ENCODE peak calls at places on chromosome 1, in nine cellular contexts. One of them, this sample, is unnamed.

GRCh38 chr1:47627016-47627415 is 189.2 kb downstream of the FOXD2 start:
- DNase-seq in bronchial epithelial cell: peak; percentile 7
- DNase-seq in stimulated activated naive CD8-positive, alpha-beta T cell treated with anti-CD3 and anti-CD28 coated beads, Interleukin-15, amount 100 ng/mL, for 72 hours: no peak
- DNase-seq in Karpas-422: no peak
- DNase-seq in iris pigment epithelial cell: no peak
- DNase-seq in H1: no peak
- DNase-seq in AG20443: no peak
- DNase-seq in HCT116: no peak
- DNase-seq in GM19239: no peak
- DNase-seq in this sample: no peak

GRCh38 chr1:56780832-56781231 is 38.4 kb downstream of the FYB2 start:
- DNase-seq in bronchial epithelial cell: peak; percentile 7
- DNase-seq in stimulated activated naive CD8-positive, alpha-beta T cell treated with anti-CD3 and anti-CD28 coated beads, Interleukin-15, amount 100 ng/mL, for 72 hours: no peak
- DNase-seq in Karpas-422: no peak
- DNase-seq in iris pigment epithelial cell: no peak
- DNase-seq in H1: no peak
- DNase-seq in AG20443: no peak
- DNase-seq in HCT116: no peak
- DNase-seq in GM19239: no peak
- DNase-seq in this sample: no peak

GRCh38 chr1:80064524-80064923 is 1058.0 kb upstream of the ADGRL4 start:
- DNase-seq in bronchial epithelial cell: peak; percentile 91
- DNase-seq in stimulated activated naive CD8-positive, alpha-beta T cell treated with anti-CD3 and anti-CD28 coated beads, Interleukin-15, amount 100 ng/mL, for 72 hours: no peak
- DNase-seq in Karpas-422: no peak
- DNase-seq in iris pigment epithelial cell: peak; percentile 3
- DNase-seq in H1: no peak
- DNase-seq in AG20443: no peak
- DNase-seq in HCT116: no peak
- DNase-seq in GM19239: no peak
- DNase-seq in this sample: peak; percentile 72

GRCh38 chr1:206589206-206589605 is 23.1 kb downstream of the EIF2D start:
- DNase-seq in bronchial epithelial cell: peak; percentile 82
- DNase-seq in stimulated activated naive CD8-positive, alpha-beta T cell treated with anti-CD3 and anti-CD28 coated beads, Interleukin-15, amount 100 ng/mL, for 72 hours: no peak
- DNase-seq in Karpas-422: no peak
- DNase-seq in iris pigment epithelial cell: peak; percentile 96
- DNase-seq in H1: no peak
- DNase-seq in AG20443: peak; percentile 92
- DNase-seq in HCT116: no peak
- DNase-seq in GM19239: no peak
- DNase-seq in this sample: peak; percentile 92

GRCh38 chr1:13945856-13946255 is 245.9 kb downstream of the PRDM2 start:
- DNase-seq in bronchial epithelial cell: no peak
- DNase-seq in stimulated activated naive CD8-positive, alpha-beta T cell treated with anti-CD3 and anti-CD28 coated beads, Interleukin-15, amount 100 ng/mL, for 72 hours: no peak
- DNase-seq in Karpas-422: no peak
- DNase-seq in iris pigment epithelial cell: no peak
- DNase-seq in H1: no peak
- DNase-seq in AG20443: no peak
- DNase-seq in HCT116: no peak
- DNase-seq in GM19239: no peak
- DNase-seq in this sample: no peak

GRCh38 chr1:9245661-9246060 is 11.1 kb downstream of the H6PD start:
- DNase-seq in bronchial epithelial cell: no peak
- DNase-seq in stimulated activated naive CD8-positive, alpha-beta T cell treated with anti-CD3 and anti-CD28 coated beads, Interleukin-15, amount 100 ng/mL, for 72 hours: no peak
- DNase-seq in Karpas-422: no peak
- DNase-seq in iris pigment epithelial cell: no peak
- DNase-seq in H1: no peak
- DNase-seq in AG20443: no peak
- DNase-seq in HCT116: no peak
- DNase-seq in GM19239: no peak
- DNase-seq in this sample: no peak

GRCh38 chr1:26999440-26999987 is 6.0 kb downstream of the TRNP1 start:
- DNase-seq in bronchial epithelial cell: peak; percentile 95
- DNase-seq in stimulated activated naive CD8-positive, alpha-beta T cell treated with anti-CD3 and anti-CD28 coated beads, Interleukin-15, amount 100 ng/mL, for 72 hours: no peak
- DNase-seq in Karpas-422: no peak
- DNase-seq in iris pigment epithelial cell: peak; percentile 93
- DNase-seq in H1: peak; percentile 94
- DNase-seq in AG20443: peak; percentile 88
- DNase-seq in HCT116: peak; percentile 83
- DNase-seq in GM19239: no peak
- DNase-seq in this sample: peak; percentile 96

GRCh38 chr1:17633654-17634053 is 94.2 kb downstream of the ARHGEF10L start:
- DNase-seq in bronchial epithelial cell: peak; percentile 51
- DNase-seq in stimulated activated naive CD8-positive, alpha-beta T cell treated with anti-CD3 and anti-CD28 coated beads, Interleukin-15, amount 100 ng/mL, for 72 hours: no peak
- DNase-seq in Karpas-422: no peak
- DNase-seq in iris pigment epithelial cell: peak; percentile 51
- DNase-seq in H1: no peak
- DNase-seq in AG20443: peak; percentile 94
- DNase-seq in HCT116: no peak
- DNase-seq in GM19239: no peak
- DNase-seq in this sample: peak; percentile 59

GRCh38 chr1:118992868-118993711 is 4.9 kb upstream of the TBX15 start:
- DNase-seq in bronchial epithelial cell: no peak
- DNase-seq in stimulated activated naive CD8-positive, alpha-beta T cell treated with anti-CD3 and anti-CD28 coated beads, Interleukin-15, amount 100 ng/mL, for 72 hours: no peak
- DNase-seq in Karpas-422: no peak
- DNase-seq in iris pigment epithelial cell: no peak
- DNase-seq in H1: no peak
- DNase-seq in AG20443: no peak
- DNase-seq in HCT116: no peak
- DNase-seq in GM19239: no peak
- DNase-seq in this sample: no peak

GRCh38 chr1:95040032-95040525 is 32.7 kb downstream of the ALG14 start:
- DNase-seq in bronchial epithelial cell: peak; percentile 84
- DNase-seq in stimulated activated naive CD8-positive, alpha-beta T cell treated with anti-CD3 and anti-CD28 coated beads, Interleukin-15, amount 100 ng/mL, for 72 hours: no peak
- DNase-seq in Karpas-422: no peak
- DNase-seq in iris pigment epithelial cell: no peak
- DNase-seq in H1: no peak
- DNase-seq in AG20443: no peak
- DNase-seq in HCT116: no peak
- DNase-seq in GM19239: no peak
- DNase-seq in this sample: peak; percentile 64

GRCh38 chr1:76203132-76203531 is 128.6 kb downstream of the ST6GALNAC3 start:
- DNase-seq in bronchial epithelial cell: no peak
- DNase-seq in stimulated activated naive CD8-positive, alpha-beta T cell treated with anti-CD3 and anti-CD28 coated beads, Interleukin-15, amount 100 ng/mL, for 72 hours: no peak
- DNase-seq in Karpas-422: peak; percentile 93
- DNase-seq in iris pigment epithelial cell: no peak
- DNase-seq in H1: no peak
- DNase-seq in AG20443: no peak
- DNase-seq in HCT116: no peak
- DNase-seq in GM19239: no peak
- DNase-seq in this sample: no peak

GRCh38 chr1:235923466-235924008 is 56.8 kb upstream of the LYST start:
- DNase-seq in bronchial epithelial cell: peak; percentile 77
- DNase-seq in stimulated activated naive CD8-positive, alpha-beta T cell treated with anti-CD3 and anti-CD28 coated beads, Interleukin-15, amount 100 ng/mL, for 72 hours: no peak
- DNase-seq in Karpas-422: no peak
- DNase-seq in iris pigment epithelial cell: no peak
- DNase-seq in H1: no peak
- DNase-seq in AG20443: no peak
- DNase-seq in HCT116: no peak
- DNase-seq in GM19239: no peak
- DNase-seq in this sample: peak; percentile 69

GRCh38 chr1:19273106-19273843 is 15.3 kb downstream of the AKR7A3 start:
- DNase-seq in bronchial epithelial cell: no peak
- DNase-seq in stimulated activated naive CD8-positive, alpha-beta T cell treated with anti-CD3 and anti-CD28 coated beads, Interleukin-15, amount 100 ng/mL, for 72 hours: no peak
- DNase-seq in Karpas-422: no peak
- DNase-seq in iris pigment epithelial cell: no peak
- DNase-seq in H1: no peak
- DNase-seq in AG20443: no peak
- DNase-seq in HCT116: no peak
- DNase-seq in GM19239: no peak
- DNase-seq in this sample: no peak

GRCh38 chr1:117680316-117681002 is 74.6 kb downstream of the TENT5C start:
- DNase-seq in bronchial epithelial cell: no peak
- DNase-seq in stimulated activated naive CD8-positive, alpha-beta T cell treated with anti-CD3 and anti-CD28 coated beads, Interleukin-15, amount 100 ng/mL, for 72 hours: no peak
- DNase-seq in Karpas-422: no peak
- DNase-seq in iris pigment epithelial cell: no peak
- DNase-seq in H1: no peak
- DNase-seq in AG20443: no peak
- DNase-seq in HCT116: no peak
- DNase-seq in GM19239: no peak
- DNase-seq in this sample: no peak

GRCh38 chr1:173118404-173118803 is 67.7 kb upstream of the TNFSF18 start:
- DNase-seq in bronchial epithelial cell: no peak
- DNase-seq in stimulated activated naive CD8-positive, alpha-beta T cell treated with anti-CD3 and anti-CD28 coated beads, Interleukin-15, amount 100 ng/mL, for 72 hours: no peak
- DNase-seq in Karpas-422: no peak
- DNase-seq in iris pigment epithelial cell: no peak
- DNase-seq in H1: no peak
- DNase-seq in AG20443: no peak
- DNase-seq in HCT116: no peak
- DNase-seq in GM19239: no peak
- DNase-seq in this sample: no peak

GRCh38 chr1:172497230-172497629 is 35.7 kb upstream of the SUCO start:
- DNase-seq in bronchial epithelial cell: peak; percentile 61
- DNase-seq in stimulated activated naive CD8-positive, alpha-beta T cell treated with anti-CD3 and anti-CD28 coated beads, Interleukin-15, amount 100 ng/mL, for 72 hours: no peak
- DNase-seq in Karpas-422: no peak
- DNase-seq in iris pigment epithelial cell: peak; percentile 60
- DNase-seq in H1: peak; percentile 23
- DNase-seq in AG20443: peak; percentile 55
- DNase-seq in HCT116: no peak
- DNase-seq in GM19239: no peak
- DNase-seq in this sample: peak; percentile 78

GRCh38 chr1:92599184-92599583 is 112.5 kb upstream of the GFI1 start:
- DNase-seq in bronchial epithelial cell: peak; percentile 32
- DNase-seq in stimulated activated naive CD8-positive, alpha-beta T cell treated with anti-CD3 and anti-CD28 coated beads, Interleukin-15, amount 100 ng/mL, for 72 hours: no peak
- DNase-seq in Karpas-422: peak; percentile 65
- DNase-seq in iris pigment epithelial cell: peak; percentile 52
- DNase-seq in H1: no peak
- DNase-seq in AG20443: peak; percentile 20
- DNase-seq in HCT116: peak; percentile 23
- DNase-seq in GM19239: no peak
- DNase-seq in this sample: peak; percentile 56

GRCh38 chr1:33003657-33004056 is 33.0 kb downstream of the AK2 start:
- DNase-seq in bronchial epithelial cell: no peak
- DNase-seq in stimulated activated naive CD8-positive, alpha-beta T cell treated with anti-CD3 and anti-CD28 coated beads, Interleukin-15, amount 100 ng/mL, for 72 hours: no peak
- DNase-seq in Karpas-422: no peak
- DNase-seq in iris pigment epithelial cell: no peak
- DNase-seq in H1: no peak
- DNase-seq in AG20443: no peak
- DNase-seq in HCT116: no peak
- DNase-seq in GM19239: no peak
- DNase-seq in this sample: no peak

GRCh38 chr1:99650021-99650420 is 4.1 kb downstream of the PALMD start:
- DNase-seq in bronchial epithelial cell: peak; percentile 29
- DNase-seq in stimulated activated naive CD8-positive, alpha-beta T cell treated with anti-CD3 and anti-CD28 coated beads, Interleukin-15, amount 100 ng/mL, for 72 hours: no peak
- DNase-seq in Karpas-422: no peak
- DNase-seq in iris pigment epithelial cell: no peak
- DNase-seq in H1: no peak
- DNase-seq in AG20443: no peak
- DNase-seq in HCT116: no peak
- DNase-seq in GM19239: no peak
- DNase-seq in this sample: no peak

GRCh38 chr1:245370905-245371581 is 216.3 kb downstream of the KIF26B start:
- DNase-seq in bronchial epithelial cell: no peak
- DNase-seq in stimulated activated naive CD8-positive, alpha-beta T cell treated with anti-CD3 and anti-CD28 coated beads, Interleukin-15, amount 100 ng/mL, for 72 hours: no peak
- DNase-seq in Karpas-422: no peak
- DNase-seq in iris pigment epithelial cell: no peak
- DNase-seq in H1: no peak
- DNase-seq in AG20443: no peak
- DNase-seq in HCT116: no peak
- DNase-seq in GM19239: no peak
- DNase-seq in this sample: no peak

GRCh38 chr1:151710187-151710586 is 6.4 kb downstream of the CELF3 start:
- DNase-seq in bronchial epithelial cell: peak; percentile 17
- DNase-seq in stimulated activated naive CD8-positive, alpha-beta T cell treated with anti-CD3 and anti-CD28 coated beads, Interleukin-15, amount 100 ng/mL, for 72 hours: no peak
- DNase-seq in Karpas-422: peak; percentile 78
- DNase-seq in iris pigment epithelial cell: peak; percentile 52
- DNase-seq in H1: no peak
- DNase-seq in AG20443: peak; percentile 57
- DNase-seq in HCT116: no peak
- DNase-seq in GM19239: no peak
- DNase-seq in this sample: no peak

GRCh38 chr1:10338611-10339010 is 60.3 kb upstream of the PGD start:
- DNase-seq in bronchial epithelial cell: no peak
- DNase-seq in stimulated activated naive CD8-positive, alpha-beta T cell treated with anti-CD3 and anti-CD28 coated beads, Interleukin-15, amount 100 ng/mL, for 72 hours: no peak
- DNase-seq in Karpas-422: no peak
- DNase-seq in iris pigment epithelial cell: no peak
- DNase-seq in H1: no peak
- DNase-seq in AG20443: no peak
- DNase-seq in HCT116: no peak
- DNase-seq in GM19239: no peak
- DNase-seq in this sample: no peak

GRCh38 chr1:229661897-229662296 is 35.9 kb downstream of the URB2 start:
- DNase-seq in bronchial epithelial cell: no peak
- DNase-seq in stimulated activated naive CD8-positive, alpha-beta T cell treated with anti-CD3 and anti-CD28 coated beads, Interleukin-15, amount 100 ng/mL, for 72 hours: no peak
- DNase-seq in Karpas-422: peak; percentile 24
- DNase-seq in iris pigment epithelial cell: no peak
- DNase-seq in H1: no peak
- DNase-seq in AG20443: no peak
- DNase-seq in HCT116: no peak
- DNase-seq in GM19239: no peak
- DNase-seq in this sample: no peak

GRCh38 chr1:23793018-23793781 is 2.3 kb downstream of the LYPLA2 start:
- DNase-seq in bronchial epithelial cell: peak; percentile 48
- DNase-seq in stimulated activated naive CD8-positive, alpha-beta T cell treated with anti-CD3 and anti-CD28 coated beads, Interleukin-15, amount 100 ng/mL, for 72 hours: no peak
- DNase-seq in Karpas-422: no peak
- DNase-seq in iris pigment epithelial cell: peak; percentile 43
- DNase-seq in H1: no peak
- DNase-seq in AG20443: peak; percentile 62
- DNase-seq in HCT116: no peak
- DNase-seq in GM19239: no peak
- DNase-seq in this sample: no peak

GRCh38 chr1:53066433-53066832 is 4.4 kb downstream of the PODN start:
- DNase-seq in bronchial epithelial cell: no peak
- DNase-seq in stimulated activated naive CD8-positive, alpha-beta T cell treated with anti-CD3 and anti-CD28 coated beads, Interleukin-15, amount 100 ng/mL, for 72 hours: no peak
- DNase-seq in Karpas-422: no peak
- DNase-seq in iris pigment epithelial cell: no peak
- DNase-seq in H1: no peak
- DNase-seq in AG20443: peak; percentile 3
- DNase-seq in HCT116: no peak
- DNase-seq in GM19239: no peak
- DNase-seq in this sample: no peak

GRCh38 chr1:197633447-197634039 is 141.7 kb downstream of the DENND1B start:
- DNase-seq in bronchial epithelial cell: no peak
- DNase-seq in stimulated activated naive CD8-positive, alpha-beta T cell treated with anti-CD3 and anti-CD28 coated beads, Interleukin-15, amount 100 ng/mL, for 72 hours: no peak
- DNase-seq in Karpas-422: no peak
- DNase-seq in iris pigment epithelial cell: no peak
- DNase-seq in H1: no peak
- DNase-seq in AG20443: no peak
- DNase-seq in HCT116: no peak
- DNase-seq in GM19239: no peak
- DNase-seq in this sample: no peak

GRCh38 chr1:236638935-236639334 is 34.6 kb upstream of the HEATR1 start:
- DNase-seq in bronchial epithelial cell: no peak
- DNase-seq in stimulated activated naive CD8-positive, alpha-beta T cell treated with anti-CD3 and anti-CD28 coated beads, Interleukin-15, amount 100 ng/mL, for 72 hours: no peak
- DNase-seq in Karpas-422: no peak
- DNase-seq in iris pigment epithelial cell: no peak
- DNase-seq in H1: no peak
- DNase-seq in AG20443: no peak
- DNase-seq in HCT116: no peak
- DNase-seq in GM19239: no peak
- DNase-seq in this sample: no peak

GRCh38 chr1:109643385-109644230 is 12.3 kb upstream of the GSTM4 start:
- DNase-seq in bronchial epithelial cell: peak; percentile 39
- DNase-seq in stimulated activated naive CD8-positive, alpha-beta T cell treated with anti-CD3 and anti-CD28 coated beads, Interleukin-15, amount 100 ng/mL, for 72 hours: peak; percentile 85
- DNase-seq in Karpas-422: peak; percentile 94
- DNase-seq in iris pigment epithelial cell: peak; percentile 64
- DNase-seq in H1: peak; percentile 74
- DNase-seq in AG20443: peak; percentile 83
- DNase-seq in HCT116: peak; percentile 60
- DNase-seq in GM19239: peak; percentile 73
- DNase-seq in this sample: peak; percentile 86

GRCh38 chr1:222592171-222592570 is 2.4 kb upstream of the TAF1A start:
- DNase-seq in bronchial epithelial cell: peak; percentile 37
- DNase-seq in stimulated activated naive CD8-positive, alpha-beta T cell treated with anti-CD3 and anti-CD28 coated beads, Interleukin-15, amount 100 ng/mL, for 72 hours: no peak
- DNase-seq in Karpas-422: no peak
- DNase-seq in iris pigment epithelial cell: peak; percentile 14
- DNase-seq in H1: no peak
- DNase-seq in AG20443: peak; percentile 18
- DNase-seq in HCT116: no peak
- DNase-seq in GM19239: no peak
- DNase-seq in this sample: peak; percentile 46

GRCh38 chr1:95236784-95237575 is 3.0 kb downstream of the RWDD3 start:
- DNase-seq in bronchial epithelial cell: no peak
- DNase-seq in stimulated activated naive CD8-positive, alpha-beta T cell treated with anti-CD3 and anti-CD28 coated beads, Interleukin-15, amount 100 ng/mL, for 72 hours: no peak
- DNase-seq in Karpas-422: no peak
- DNase-seq in iris pigment epithelial cell: peak; percentile 24
- DNase-seq in H1: no peak
- DNase-seq in AG20443: peak; percentile 10
- DNase-seq in HCT116: no peak
- DNase-seq in GM19239: no peak
- DNase-seq in this sample: no peak

GRCh38 chr1:193388165-193388564 is 201.8 kb upstream of the B3GALT2 start:
- DNase-seq in bronchial epithelial cell: no peak
- DNase-seq in stimulated activated naive CD8-positive, alpha-beta T cell treated with anti-CD3 and anti-CD28 coated beads, Interleukin-15, amount 100 ng/mL, for 72 hours: no peak
- DNase-seq in Karpas-422: no peak
- DNase-seq in iris pigment epithelial cell: no peak
- DNase-seq in H1: no peak
- DNase-seq in AG20443: no peak
- DNase-seq in HCT116: no peak
- DNase-seq in GM19239: no peak
- DNase-seq in this sample: no peak